ENCODE peak calls at places on chromosomes 3 and 15, in ten cellular contexts. R is T-helper 2 cell; Y is germinal center; U is fibroblast of lung; F is naive thymus-derived CD4-positive, alpha-beta T cell; W is left kidney; K is HEK293T; S is GM10248; T is type B pancreatic cell; M is CD8-positive, alpha-beta T cell. P is an unnamed sample.

GRCh38 chr15:57183041-57183440 is 193.3 kb upstream of the CGNL1 start:
- DNase-seq in F (no peak), T (no peak), R (no peak), M (no peak), U (peak; percentile 69), K (no peak), S (no peak), W (no peak), Y (no peak), P (no peak)

GRCh38 chr3:186937017-186937875 is 6.9 kb downstream of the ST6GAL1 start:
- DNase-seq in U (no peak), W (no peak), M (no peak), K (no peak), T (no peak), R (no peak), S (no peak), F (no peak), Y (no peak), P (no peak)

GRCh38 chr15:91345761-91346160 is 245.7 kb downstream of the SV2B start:
- DNase-seq in Y (no peak), W (no peak), R (no peak), T (no peak), S (no peak), F (no peak), M (no peak), U (no peak), K (no peak), P (no peak)

GRCh38 chr3:78895528-78895927 is 872.3 kb downstream of the ROBO1 start:
- DNase-seq in W (no peak), T (no peak), S (no peak), R (no peak), U (peak; percentile 62), F (no peak), Y (no peak), K (no peak), M (no peak), P (no peak)

GRCh38 chr3:12405432-12406272 is 78.6 kb upstream of the TSEN2 start:
- DNase-seq in T (no peak), S (no peak), U (peak; percentile 99), R (no peak), K (no peak), M (no peak), F (no peak), Y (no peak), W (peak; percentile 69), P (no peak)

GRCh38 chr15:62658498-62658897 is 384.0 kb upstream of the TPM1 start:
- DNase-seq in W (no peak), M (no peak), S (peak; percentile 23), R (no peak), T (no peak), U (no peak), K (no peak), Y (no peak), F (no peak), P (no peak)

GRCh38 chr3:197528190-197528589 is 27.6 kb downstream of the BDH1 start:
- DNase-seq in S (no peak), U (no peak), Y (no peak), T (no peak), R (no peak), K (no peak), W (no peak), F (no peak), M (no peak), P (no peak)

GRCh38 chr15:81256916-81257315 is 60.2 kb downstream of the IL16 start:
- DNase-seq in T (no peak), R (no peak), M (no peak), S (no peak), Y (no peak), U (peak; percentile 85), W (peak; percentile 53), F (no peak), K (no peak), P (peak; percentile 41)

GRCh38 chr15:72193781-72194396 is 3.7 kb downstream of the GRAMD2A start:
- DNase-seq in U (no peak), R (no peak), F (no peak), K (no peak), S (no peak), Y (no peak), T (no peak), M (no peak), W (no peak), P (no peak)

GRCh38 chr15:48367483-48367882 is 36.3 kb downstream of the DUT start:
- DNase-seq in T (no peak), W (no peak), R (no peak), Y (no peak), U (no peak), M (no peak), S (no peak), K (no peak), F (no peak), P (no peak)

GRCh38 chr3:188037116-188037718 is 116.7 kb upstream of the LPP start:
- DNase-seq in K (no peak), R (no peak), F (no peak), M (no peak), Y (no peak), W (peak; percentile 83), U (peak; percentile 51), S (no peak), T (no peak), P (no peak)

GRCh38 chr3:164360738-164361376 is 717.4 kb downstream of the SI start:
- DNase-seq in M (no peak), U (peak; percentile 8), R (no peak), T (no peak), W (no peak), F (no peak), S (no peak), Y (no peak), K (no peak), P (no peak)

GRCh38 chr3:147157629-147158028 is 248.7 kb downstream of the ZIC4 start:
- DNase-seq in Y (no peak), F (no peak), R (no peak), T (no peak), S (no peak), M (no peak), K (no peak), U (no peak), W (no peak), P (peak; percentile 7)

GRCh38 chr3:32423534-32423933 is 31.9 kb downstream of the CMTM7 start:
- DNase-seq in U (no peak), S (peak; percentile 36), F (no peak), T (no peak), M (no peak), W (no peak), K (no peak), R (no peak), Y (peak; percentile 21), P (no peak)

GRCh38 chr15:42577514-42578031 is 2.2 kb downstream of the STARD9 start:
- DNase-seq in M (no peak), W (no peak), R (no peak), T (no peak), K (no peak), Y (no peak), F (no peak), U (peak; percentile 91), S (peak; percentile 31), P (peak; percentile 55)

GRCh38 chr15:100672959-100673358 is 70.6 kb downstream of the ASB7 start:
- DNase-seq in W (no peak), F (no peak), Y (no peak), R (no peak), T (no peak), U (no peak), M (no peak), S (no peak), K (no peak), P (no peak)

GRCh38 chr3:100257601-100258000 is 3.2 kb upstream of the TBC1D23 start:
- DNase-seq in W (no peak), M (no peak), Y (no peak), R (no peak), F (no peak), U (no peak), T (no peak), S (no peak), K (no peak), P (peak; percentile 78)

GRCh38 chr3:164903820-164904451 is 174.4 kb downstream of the SI start:
- DNase-seq in U (no peak), W (no peak), T (no peak), K (no peak), Y (no peak), R (no peak), F (no peak), M (no peak), S (no peak), P (no peak)

GRCh38 chr3:196390116-196390515 is 42.1 kb downstream of the UBXN7 start:
- DNase-seq in M (no peak), S (no peak), U (no peak), R (no peak), K (no peak), F (no peak), Y (no peak), T (no peak), W (no peak), P (no peak)

GRCh38 chr3:98776114-98776513 is 13.0 kb downstream of the ST3GAL6 start:
- DNase-seq in F (no peak), S (no peak), U (no peak), M (no peak), Y (no peak), W (no peak), R (no peak), K (no peak), T (no peak), P (no peak)

GRCh38 chr3:141682921-141683320 is 55.2 kb upstream of the RNF7 start:
- DNase-seq in M (no peak), T (no peak), U (no peak), Y (no peak), F (no peak), W (no peak), K (no peak), R (no peak), S (no peak), P (no peak)

GRCh38 chr3:183478501-183478900 is 50.1 kb upstream of the MCF2L2 start:
- DNase-seq in S (no peak), W (no peak), M (no peak), R (no peak), F (no peak), Y (no peak), U (no peak), K (no peak), T (peak; percentile 49), P (no peak)

GRCh38 chr3:162274070-162274469 is 777.5 kb downstream of the OTOL1 start:
- DNase-seq in F (no peak), T (no peak), W (no peak), M (no peak), K (no peak), S (no peak), R (no peak), U (no peak), Y (no peak), P (no peak)

GRCh38 chr15:59307164-59307535 is 65.5 kb downstream of the MYO1E start:
- DNase-seq in Y (no peak), K (no peak), M (no peak), W (no peak), T (no peak), U (no peak), S (no peak), F (no peak), R (no peak), P (no peak)

GRCh38 chr3:58082047-58082446 is 73.8 kb downstream of the FLNB start:
- DNase-seq in K (no peak), S (no peak), R (no peak), M (peak; percentile 26), Y (no peak), U (peak; percentile 74), T (no peak), F (peak; percentile 65), W (peak; percentile 70), P (no peak)

P was measured in AG09309.